ENCODE peak calls at places on chromosome 18, in nine cellular contexts. L is cardiac fibroblast, O is GM12864, N is GM20000, F is fibroblast of lung, H is IMR-90, X is GM12865, S is tibial nerve, G is MM.1S. W is an unnamed sample.

GRCh38 chr18:59996370-59996966 is 96.7 kb downstream of the PMAIP1 start:
- DNase-seq in L (peak), O (no peak), N (peak), F (peak), H (peak), X (peak), S (peak), G (peak), W (no peak)

GRCh38 chr18:52536039-52536438 is 196.0 kb downstream of the DCC start:
- DNase-seq in L (no peak), O (no peak), N (no peak), F (no peak), H (no peak), X (no peak), S (no peak), G (no peak), W (no peak)

GRCh38 chr18:60099709-60100108 is 199.9 kb downstream of the PMAIP1 start:
- DNase-seq in L (no peak), O (no peak), N (no peak), F (no peak), H (no peak), X (no peak), S (no peak), G (no peak), W (no peak)

GRCh38 chr18:68721681-68722583 is 7.0 kb upstream of the TMX3 start:
- DNase-seq in L (peak), O (peak), N (peak), F (peak), H (no peak), X (peak), S (no peak), G (peak), W (no peak)

GRCh38 chr18:60649107-60649506 is 276.5 kb upstream of the MC4R start:
- DNase-seq in L (no peak), O (peak), N (no peak), F (no peak), H (no peak), X (peak), S (no peak), G (peak), W (no peak)

GRCh38 chr18:30280861-30281470 is 761.6 kb downstream of the DSC3 start:
- DNase-seq in L (peak), O (no peak), N (no peak), F (peak), H (peak), X (peak), S (peak), G (peak), W (no peak)

GRCh38 chr18:54416459-54416858 is 58.8 kb downstream of the C18orf54 start:
- DNase-seq in L (peak), O (no peak), N (no peak), F (peak), H (peak), X (no peak), S (no peak), G (no peak), W (no peak)

GRCh38 chr18:79387615-79388014 is 8.1 kb upstream of the NFATC1 start:
- DNase-seq in L (no peak), O (no peak), N (no peak), F (no peak), H (no peak), X (no peak), S (no peak), G (no peak), W (no peak)

GRCh38 chr18:6328624-6329016 is 86.1 kb downstream of the L3MBTL4 start:
- DNase-seq in L (no peak), O (no peak), N (no peak), F (no peak), H (no peak), X (no peak), S (no peak), G (no peak), W (no peak)

GRCh38 chr18:78969574-78970315 is 9.9 kb upstream of the SALL3 start:
- DNase-seq in L (no peak), O (no peak), N (no peak), F (no peak), H (no peak), X (no peak), S (no peak), G (no peak), W (no peak)

GRCh38 chr18:48405108-48405507 is 4.1 kb downstream of the ZBTB7C start:
- DNase-seq in L (peak), O (no peak), N (no peak), F (peak), H (peak), X (no peak), S (no peak), G (no peak), W (no peak)

GRCh38 chr18:55048892-55049291 is 89.6 kb upstream of the CCDC68 start:
- DNase-seq in L (no peak), O (no peak), N (no peak), F (peak), H (peak), X (no peak), S (no peak), G (no peak), W (no peak)

GRCh38 chr18:9017170-9017899 is 85.2 kb upstream of the NDUFV2 start:
- DNase-seq in L (peak), O (peak), N (peak), F (peak), H (peak), X (peak), S (peak), G (peak), W (peak)

GRCh38 chr18:41849632-41850031 is 105.4 kb upstream of the PIK3C3 start:
- DNase-seq in L (no peak), O (no peak), N (no peak), F (no peak), H (no peak), X (no peak), S (no peak), G (no peak), W (no peak)

GRCh38 chr18:2914185-2914584 is 67.4 kb downstream of the EMILIN2 start:
- DNase-seq in L (no peak), O (no peak), N (no peak), F (no peak), H (no peak), X (no peak), S (no peak), G (no peak), W (no peak)

GRCh38 chr18:28189400-28190239 is 12.7 kb upstream of the CDH2 start:
- DNase-seq in L (peak), O (peak), N (peak), F (peak), H (peak), X (peak), S (peak), G (peak), W (no peak)

GRCh38 chr18:79828258-79828657 is 30.5 kb downstream of the KCNG2 start:
- DNase-seq in L (no peak), O (no peak), N (no peak), F (no peak), H (no peak), X (no peak), S (no peak), G (no peak), W (no peak)

GRCh38 chr18:79712206-79712857 is 32.7 kb downstream of the CTDP1 start:
- DNase-seq in L (no peak), O (no peak), N (no peak), F (no peak), H (no peak), X (no peak), S (no peak), G (no peak), W (no peak)

GRCh38 chr18:44185981-44186380 is 494.7 kb upstream of the SETBP1 start:
- DNase-seq in L (no peak), O (no peak), N (no peak), F (no peak), H (no peak), X (no peak), S (no peak), G (no peak), W (no peak)

GRCh38 chr18:29003194-29003593 is 826.3 kb upstream of the CDH2 start:
- DNase-seq in L (no peak), O (no peak), N (no peak), F (no peak), H (no peak), X (no peak), S (no peak), G (no peak), W (no peak)

GRCh38 chr18:69494841-69495240 is 94.2 kb downstream of the DOK6 start:
- DNase-seq in L (no peak), O (no peak), N (no peak), F (no peak), H (no peak), X (no peak), S (no peak), G (no peak), W (no peak)

GRCh38 chr18:80252136-80252535 is 4.8 kb upstream of the PARD6G start:
- DNase-seq in L (no peak), O (no peak), N (no peak), F (peak), H (peak), X (no peak), S (no peak), G (no peak), W (no peak)

GRCh38 chr18:25456284-25456683 is 104.3 kb upstream of the ZNF521 start:
- DNase-seq in L (no peak), O (no peak), N (no peak), F (no peak), H (no peak), X (no peak), S (no peak), G (no peak), W (no peak)

GRCh38 chr18:36942264-36942663 is 113.3 kb downstream of the KIAA1328 start:
- DNase-seq in L (peak), O (peak), N (peak), F (peak), H (peak), X (peak), S (no peak), G (peak), W (no peak)
- TF ChIP-seq CTCF in L (peak), O (peak), N (peak), F (peak), H (peak), X (peak), S (peak), G (peak), W (peak)

GRCh38 chr18:31998880-31999279 is 19.7 kb upstream of the RNF125 start:
- DNase-seq in L (no peak), O (no peak), N (no peak), F (no peak), H (no peak), X (no peak), S (no peak), G (no peak), W (no peak)
- TF ChIP-seq CTCF in L (no peak), O (no peak), N (no peak), F (no peak), H (no peak), X (no peak), S (no peak), G (no peak), W (no peak)

GRCh38 chr18:58496937-58497336 is 132.0 kb downstream of the ALPK2 start:
- DNase-seq in L (no peak), O (no peak), N (no peak), F (no peak), H (no peak), X (peak), S (no peak), G (no peak), W (no peak)
- TF ChIP-seq CTCF in L (peak), O (peak), N (no peak), F (peak), H (no peak), X (peak), S (no peak), G (peak), W (peak)

DNA sequence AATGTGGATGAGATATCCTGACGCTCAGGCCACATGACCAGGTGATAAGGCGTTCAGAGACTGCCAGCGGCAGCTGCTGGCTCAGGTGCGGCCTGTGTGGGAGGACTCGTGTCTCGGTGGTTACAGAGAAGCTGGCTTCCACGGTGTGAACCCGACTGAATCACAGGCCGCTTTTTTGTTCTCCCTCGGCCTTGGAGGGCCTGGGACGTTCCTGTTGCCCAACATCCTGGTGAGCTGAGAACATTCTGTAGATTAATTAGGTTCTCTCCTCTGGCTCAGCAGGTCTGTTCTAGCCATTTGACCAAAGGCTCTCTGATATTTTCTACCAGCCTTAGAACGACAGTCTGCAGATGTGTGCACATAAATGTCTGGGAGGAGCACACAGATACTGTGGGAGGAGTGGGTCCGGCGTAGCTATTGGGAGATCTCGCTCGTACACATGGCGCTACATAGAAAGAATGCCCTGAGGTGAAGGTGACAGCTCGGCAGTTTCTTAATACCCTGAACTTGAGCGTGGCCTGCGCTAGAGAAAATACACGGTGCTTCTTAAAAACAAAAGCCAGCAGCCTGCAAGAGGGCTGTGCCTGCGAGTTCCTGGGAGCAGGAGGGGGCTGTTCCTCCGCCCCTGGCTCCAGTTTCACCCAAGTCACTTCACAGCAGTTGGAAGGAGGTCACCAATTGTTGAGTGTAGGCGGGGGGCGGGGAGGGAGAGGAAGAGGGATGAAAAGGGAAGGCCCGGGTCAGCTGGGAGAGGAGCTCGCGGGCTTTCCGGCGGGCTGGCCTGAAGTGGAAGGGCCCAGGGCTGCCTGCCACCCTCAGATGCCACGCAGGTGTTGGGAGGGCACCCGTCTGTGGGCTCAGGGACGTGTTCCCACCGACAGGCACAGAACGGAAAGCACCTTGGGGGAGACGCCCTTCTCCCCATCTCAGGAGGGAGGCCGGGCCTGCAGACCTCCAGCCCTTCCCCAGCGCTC is 124.6 kb upstream of the ZNF516 start:
- DNase-seq in L (peak), O (no peak), N (no peak), F (peak), H (peak), X (no peak), S (peak), G (no peak), W (peak)
- TF ChIP-seq CTCF in L (no peak), O (no peak), N (no peak), F (no peak), H (no peak), X (no peak), S (no peak), G (no peak), W (no peak)

GRCh38 chr18:74976331-74976909 is 232.5 kb downstream of the PTGR3 start:
- DNase-seq in L (no peak), O (no peak), N (no peak), F (no peak), H (no peak), X (no peak), S (no peak), G (no peak), W (no peak)

GRCh38 chr18:74972354-74972753 is 236.6 kb downstream of the PTGR3 start:
- DNase-seq in L (no peak), O (no peak), N (no peak), F (no peak), H (no peak), X (no peak), S (no peak), G (no peak), W (no peak)

GRCh38 chr18:74980669-74981068 is 228.3 kb downstream of the PTGR3 start:
- DNase-seq in L (no peak), O (no peak), N (no peak), F (no peak), H (no peak), X (no peak), S (no peak), G (no peak), W (no peak)

GRCh38 chr18:74981476-74981875 is 227.5 kb downstream of the PTGR3 start:
- DNase-seq in L (no peak), O (no peak), N (no peak), F (no peak), H (no peak), X (no peak), S (no peak), G (no peak), W (no peak)

DNA sequence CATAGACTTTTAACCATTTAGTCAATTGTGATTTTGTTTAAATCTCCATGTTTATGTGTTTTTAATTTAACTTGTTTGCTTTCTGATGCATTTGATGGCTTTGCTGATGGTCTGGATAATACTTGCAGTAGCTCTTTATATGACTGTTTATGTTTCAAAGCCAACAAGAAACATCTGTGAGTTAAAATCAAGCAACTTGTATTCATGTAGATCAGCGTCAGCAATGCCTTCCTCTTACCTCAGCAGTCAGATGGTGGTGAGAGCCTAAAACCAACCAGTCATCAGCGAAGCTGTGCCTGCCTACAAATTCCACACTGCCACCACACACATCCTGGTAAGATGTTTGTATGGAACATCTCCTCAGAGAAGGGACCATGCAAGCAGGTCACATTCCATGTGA is 231.9 kb downstream of the PTGR3 start:
- DNase-seq in L (no peak), O (no peak), N (no peak), F (peak), H (peak), X (no peak), S (no peak), G (no peak), W (no peak)
- TF ChIP-seq CTCF in L (no peak), O (no peak), N (no peak), F (no peak), H (no peak), X (no peak), S (no peak), G (no peak), W (no peak)

DNA sequence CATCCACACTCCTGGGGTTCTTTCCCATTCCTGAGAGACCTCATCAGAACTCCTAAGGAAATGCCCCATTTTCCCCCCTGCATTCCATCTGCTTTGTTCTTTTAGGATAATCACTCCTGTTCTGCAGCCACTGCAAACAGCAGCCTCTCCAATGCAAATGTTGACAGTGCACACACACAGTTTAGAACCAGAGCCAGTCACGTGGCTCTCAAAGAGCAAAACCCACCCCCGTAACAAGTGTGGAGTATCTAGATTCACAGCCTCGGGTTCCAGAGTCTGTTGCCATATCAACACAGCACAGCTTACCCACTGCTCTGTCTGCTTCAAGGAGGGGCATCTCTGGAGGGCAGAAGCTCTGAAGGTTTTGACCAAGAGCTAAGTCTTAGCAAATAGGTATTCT is 180.0 kb downstream of the NAPG start:
- DNase-seq in L (no peak), O (no peak), N (no peak), F (no peak), H (no peak), X (no peak), S (no peak), G (no peak), W (no peak)
- TF ChIP-seq CTCF in L (no peak), O (no peak), N (no peak), F (no peak), H (no peak), X (no peak), S (no peak), G (no peak), W (no peak)

GRCh38 chr18:32891797-32892196 is 119.0 kb upstream of the KLHL14 start:
- DNase-seq in L (no peak), O (no peak), N (no peak), F (peak), H (no peak), X (no peak), S (no peak), G (no peak), W (no peak)
- TF ChIP-seq CTCF in L (no peak), O (no peak), N (no peak), F (peak), H (no peak), X (no peak), S (no peak), G (peak), W (no peak)

DNA sequence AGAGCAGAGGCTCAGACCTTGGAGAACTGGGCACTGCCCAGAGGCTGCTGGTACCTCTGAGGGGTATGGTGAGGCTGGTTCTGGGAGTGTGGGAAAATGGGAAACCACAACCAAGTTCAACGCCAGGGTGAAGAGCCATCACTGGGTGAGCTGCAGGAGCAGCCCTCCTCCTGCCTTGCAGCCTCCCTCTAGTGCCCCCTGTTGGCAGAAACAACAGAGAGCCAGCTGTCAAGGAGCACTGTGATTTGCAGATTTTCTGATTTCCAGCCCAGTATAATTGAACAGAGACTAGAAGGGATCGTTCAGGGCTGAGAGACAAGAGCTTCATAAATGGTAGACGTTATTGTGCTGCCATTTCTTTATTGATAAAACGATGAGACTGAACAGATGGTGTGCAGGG is 50.5 kb downstream of the MAPK4 start:
- DNase-seq in L (no peak), O (no peak), N (no peak), F (no peak), H (no peak), X (peak), S (no peak), G (no peak), W (no peak)
- TF ChIP-seq CTCF in L (no peak), O (peak), N (peak), F (no peak), H (no peak), X (peak), S (no peak), G (peak), W (no peak)